ENCODE peak calls at places on chromosome 5, in ten cellular contexts. O is cardiac muscle cell; G is brain microvascular endothelial cell; E is neural progenitor cell; N is transverse colon; Y is prostate gland; Z is CD8-positive, alpha-beta memory T cell; U is stomach; C is A549; X is dorsolateral prefrontal cortex. B is an unnamed sample.

GRCh38 chr5:170638454-170639220 is 134.8 kb downstream of the KCNIP1 start:
- DNase-seq in Z (no peak), Y (peak; percentile 47), O (peak; percentile 75), E (peak; percentile 87), N (peak; percentile 60), U (peak; percentile 74), C (peak; percentile 51), G (peak; percentile 47), X (peak; percentile 76), B (no peak)

GRCh38 chr5:154830219-154830595 is 20.2 kb downstream of the FAXDC2 start:
- DNase-seq in U (no peak), G (no peak), Z (no peak), N (no peak), O (no peak), E (no peak), Y (no peak), C (no peak), X (no peak), B (no peak)

GRCh38 chr5:10913181-10913810 is 152.3 kb upstream of the DAP start:
- DNase-seq in O (no peak), E (no peak), N (no peak), C (no peak), Y (no peak), G (no peak), U (no peak), Z (no peak), X (no peak), B (no peak)

GRCh38 chr5:115838885-115839518 is 2.4 kb downstream of the ATG12 start:
- DNase-seq in Z (peak; percentile 61), N (peak; percentile 8), X (no peak), G (no peak), U (no peak), E (peak; percentile 58), Y (no peak), O (peak; percentile 36), C (peak; percentile 61), B (no peak)

GRCh38 chr5:8633706-8634105 is 764.8 kb downstream of the MTRR start:
- DNase-seq in N (no peak), U (no peak), O (no peak), E (no peak), X (no peak), C (no peak), Y (no peak), Z (no peak), G (peak; percentile 47), B (no peak)

GRCh38 chr5:36688722-36689121 is 82.3 kb downstream of the SLC1A3 start:
- DNase-seq in Y (no peak), O (peak; percentile 33), E (peak; percentile 38), X (no peak), Z (no peak), U (no peak), C (peak; percentile 34), N (no peak), G (no peak), B (no peak)

GRCh38 chr5:94241288-94241651 is 377.1 kb downstream of the KIAA0825 start:
- DNase-seq in Z (no peak), U (no peak), X (no peak), E (no peak), C (no peak), G (peak; percentile 22), Y (no peak), N (no peak), O (no peak), B (peak; percentile 26)

GRCh38 chr5:95284512-95285405 is at the start of gene MCTP1:
- DNase-seq in C (peak; percentile 21), N (no peak), X (peak; percentile 44), Z (no peak), O (peak; percentile 58), U (peak; percentile 32), E (peak; percentile 77), Y (no peak), G (no peak), B (no peak)

GRCh38 chr5:169279125-169279524 is 21.8 kb downstream of the SLIT3 start:
- DNase-seq in X (no peak), Z (no peak), U (no peak), E (no peak), N (no peak), Y (no peak), C (no peak), O (no peak), G (no peak), B (no peak)

GRCh38 chr5:102554728-102555127 is 55.9 kb upstream of the SLCO6A1 start:
- DNase-seq in U (no peak), Y (no peak), Z (no peak), X (no peak), G (no peak), E (peak; percentile 32), N (no peak), O (peak; percentile 13), C (no peak), B (no peak)

GRCh38 chr5:142292249-142292648 is 32.6 kb downstream of the SPRY4 start:
- DNase-seq in N (no peak), U (no peak), O (peak; percentile 66), G (no peak), Y (no peak), E (no peak), C (no peak), Z (no peak), X (no peak), B (no peak)

GRCh38 chr5:95281211-95281610 is 3.7 kb downstream of the MCTP1 start:
- DNase-seq in O (no peak), N (no peak), Z (no peak), E (peak; percentile 41), G (peak; percentile 11), X (no peak), C (no peak), U (no peak), Y (no peak), B (no peak)

GRCh38 chr5:132094393-132095076 is 20.9 kb downstream of the CSF2 start:
- DNase-seq in E (no peak), U (no peak), N (no peak), Y (no peak), Z (no peak), O (no peak), G (peak; percentile 97), C (peak; percentile 68), X (no peak), B (peak; percentile 83)
- H3K27ac ChIP-seq in E (no peak overlapping the region), U (no peak overlapping the region), N (no peak overlapping the region), Y (no peak overlapping the region), Z (no peak overlapping the region), O (no peak overlapping the region), G (peak overlapping the region; percentile 88), C (peak overlapping the region; percentile 28), X (no peak overlapping the region), B (peak overlapping the region; percentile 85)

DNA sequence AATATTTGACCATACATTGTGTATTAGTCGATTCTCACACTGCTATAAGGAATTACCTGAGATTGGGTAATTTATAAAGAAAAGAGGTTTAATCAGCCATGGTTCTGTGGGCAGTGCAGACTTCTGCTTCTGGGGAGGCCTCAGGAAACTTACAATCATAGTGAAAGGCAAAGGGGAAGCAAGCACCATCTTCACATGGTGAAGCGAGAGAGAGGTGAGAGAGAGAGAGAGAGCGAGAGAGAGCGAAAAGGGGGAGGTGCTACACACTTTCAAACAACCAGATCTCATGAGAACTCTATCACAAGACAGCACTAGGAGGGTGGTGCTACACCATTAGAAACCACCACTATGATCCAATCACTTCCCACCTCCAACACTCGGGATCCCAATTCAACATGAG is 4.1 kb upstream of the GRAMD2B start:
- DNase-seq in E (no peak), U (no peak), G (no peak), Z (no peak), O (no peak), Y (no peak), N (no peak), C (no peak), X (no peak), B (no peak)
- H3K27ac ChIP-seq in E (no peak overlapping the region), U (no peak overlapping the region), G (no peak overlapping the region), Z (no peak overlapping the region), O (no peak overlapping the region), Y (no peak overlapping the region), N (no peak overlapping the region), C (no peak overlapping the region), X (no peak overlapping the region), B (no peak overlapping the region)

GRCh38 chr5:148484651-148485050 is 100.9 kb downstream of the FBXO38 start:
- DNase-seq in Y (no peak), G (no peak), E (no peak), N (no peak), U (no peak), X (no peak), C (no peak), O (no peak), Z (no peak), B (no peak)

GRCh38 chr5:148483750-148484149 is 100.0 kb downstream of the FBXO38 start:
- DNase-seq in Y (no peak), N (no peak), O (no peak), Z (no peak), U (no peak), X (no peak), E (no peak), C (no peak), G (no peak), B (no peak)

GRCh38 chr5:148482697-148483462 is 99.1 kb downstream of the FBXO38 start:
- DNase-seq in Y (no peak), N (peak; percentile 28), G (peak; percentile 25), U (peak; percentile 58), E (peak; percentile 75), C (peak; percentile 72), O (peak; percentile 53), X (no peak), Z (peak; percentile 62), B (no peak)

GRCh38 chr5:148486456-148486855 is 102.7 kb downstream of the FBXO38 start:
- DNase-seq in O (no peak), Z (no peak), G (no peak), N (no peak), U (no peak), C (no peak), Y (no peak), E (no peak), X (no peak), B (no peak)

GRCh38 chr5:148482196-148482595 is 98.4 kb downstream of the FBXO38 start:
- DNase-seq in Z (no peak), Y (no peak), N (no peak), C (peak; percentile 1), O (no peak), G (no peak), X (no peak), U (no peak), E (no peak), B (no peak)
- H3K27ac ChIP-seq in Z (no peak overlapping the region), Y (no peak overlapping the region), N (no peak overlapping the region), C (no peak overlapping the region), O (no peak overlapping the region), G (no peak overlapping the region), X (no peak overlapping the region), U (no peak overlapping the region), E (no peak overlapping the region), B (no peak overlapping the region)

GRCh38 chr5:61449756-61450155 is 117.7 kb downstream of the ZSWIM6 start:
- DNase-seq in G (no peak), Y (no peak), O (no peak), C (peak; percentile 24), N (no peak), E (no peak), U (no peak), X (no peak), Z (no peak), B (peak; percentile 20)
- H3K27ac ChIP-seq in G (peak overlapping the region; percentile 31), Y (no peak overlapping the region), O (no peak overlapping the region), C (peak overlapping the region; percentile 75), N (peak overlapping the region; percentile 66), E (no peak overlapping the region), U (peak overlapping the region; percentile 80), X (peak overlapping the region; percentile 18), Z (no peak overlapping the region), B (peak overlapping the region; percentile 68)

GRCh38 chr5:34699155-34700077 is 43.3 kb downstream of the RAI14 start:
- DNase-seq in E (no peak), Y (peak; percentile 54), N (peak; percentile 56), Z (no peak), G (no peak), U (peak; percentile 65), O (peak; percentile 31), C (no peak), X (no peak), B (no peak)
- H3K27ac ChIP-seq in E (no peak overlapping the region), Y (no peak overlapping the region), N (no peak overlapping the region), Z (peak overlapping the region; percentile 46), G (no peak overlapping the region), U (peak overlapping the region; percentile 49), O (peak overlapping the region; percentile 2), C (no peak overlapping the region), X (no peak overlapping the region), B (no peak overlapping the region)